ENCODE peak calls at places on chromosome 15, in ten cellular contexts. F is activated CD8-positive, alpha-beta T cell treated with anti-CD3 and anti-CD28 coated beads for 36 hours; E is left lung; J is endothelial cell; H is PC-3; O is HFF-Myc; Y is SK-N-SH; G is HCT116; U is transverse colon; Q is spleen. A is an unnamed sample.

GRCh38 chr15:80977627-80978036 is 12.0 kb downstream of the MESD start:
- DNase-seq in U (peak; percentile 78), G (no peak), H (peak; percentile 43), Y (peak; percentile 48), F (peak; percentile 69), E (peak; percentile 47), Q (no peak), J (peak; percentile 73), O (no peak), A (no peak)

GRCh38 chr15:87528873-87529272 is 727.7 kb downstream of the NTRK3 start:
- DNase-seq in Q (no peak), F (no peak), J (no peak), O (peak; percentile 55), E (no peak), G (no peak), Y (no peak), U (no peak), H (peak; percentile 51), A (no peak)

GRCh38 chr15:82944840-82945239 is 7.7 kb downstream of the HOMER2 start:
- DNase-seq in O (no peak), H (no peak), Y (no peak), U (no peak), Q (no peak), F (no peak), J (no peak), G (no peak), E (no peak), A (no peak)

GRCh38 chr15:69798481-69799315 is 299.0 kb downstream of the TLE3 start:
- DNase-seq in E (no peak), J (peak; percentile 9), F (no peak), H (peak; percentile 65), U (no peak), Q (peak; percentile 79), Y (no peak), O (no peak), G (no peak), A (no peak)

GRCh38 chr15:39344662-39345141 is 236.2 kb upstream of the THBS1 start:
- DNase-seq in F (no peak), H (peak; percentile 51), J (no peak), O (no peak), U (no peak), Y (no peak), E (no peak), Q (no peak), G (no peak), A (no peak)

GRCh38 chr15:65087873-65088642 is 11.5 kb downstream of the KBTBD13 start:
- DNase-seq in J (no peak), U (peak; percentile 73), O (no peak), G (no peak), E (no peak), H (no peak), F (no peak), Q (no peak), Y (no peak), A (no peak)

GRCh38 chr15:62914461-62915079 is 128.0 kb upstream of the TPM1 start:
- DNase-seq in E (no peak), H (no peak), Q (no peak), J (no peak), G (no peak), O (no peak), U (no peak), Y (no peak), F (no peak), A (no peak)

GRCh38 chr15:38954090-38954489 is 389.5 kb upstream of the RASGRP1 start:
- DNase-seq in H (no peak), O (no peak), Q (no peak), U (no peak), Y (no peak), G (no peak), J (no peak), F (no peak), E (no peak), A (no peak)

GRCh38 chr15:84023636-84024035 is 211.9 kb upstream of the GOLGA6L4 start:
- DNase-seq in H (peak; percentile 73), Q (no peak), J (peak; percentile 33), O (peak; percentile 7), G (peak; percentile 28), E (no peak), Y (peak; percentile 28), F (peak; percentile 47), U (peak; percentile 15), A (peak; percentile 31)

GRCh38 chr15:40755821-40756220 is 767 bp upstream of the RMDN3 start:
- DNase-seq in Y (no peak), J (no peak), O (no peak), Q (peak; percentile 74), E (no peak), F (peak; percentile 52), H (no peak), U (no peak), G (no peak), A (no peak)

DNA sequence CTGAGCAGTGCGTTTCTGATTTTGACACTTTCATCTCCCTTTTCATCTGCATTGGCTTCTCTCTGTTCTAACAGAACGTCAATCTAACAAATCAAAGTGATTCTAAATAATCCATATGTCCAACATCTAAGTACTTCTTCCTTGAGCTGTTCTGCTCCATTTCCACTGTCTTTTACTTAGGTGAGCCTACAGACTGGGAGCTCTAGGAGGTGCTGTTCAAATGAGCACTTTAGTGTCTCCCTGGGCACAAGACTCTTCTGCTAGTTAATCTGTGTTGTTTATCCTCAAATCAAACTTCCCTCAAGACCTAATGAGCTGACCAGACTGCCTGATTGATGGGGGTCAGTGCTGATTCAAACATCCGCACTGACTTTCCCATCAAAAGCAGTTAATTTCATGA is 408.1 kb downstream of the WDR72 start:
- DNase-seq in Y (no peak), G (peak; percentile 4), F (no peak), Q (no peak), E (no peak), H (no peak), O (no peak), U (no peak), J (no peak), A (no peak)
- TF ChIP-seq CTCF in Y (no peak), G (peak; percentile 19), F (no peak), Q (no peak), E (no peak), H (no peak), O (no peak), U (no peak), J (no peak), A (no peak)

DNA sequence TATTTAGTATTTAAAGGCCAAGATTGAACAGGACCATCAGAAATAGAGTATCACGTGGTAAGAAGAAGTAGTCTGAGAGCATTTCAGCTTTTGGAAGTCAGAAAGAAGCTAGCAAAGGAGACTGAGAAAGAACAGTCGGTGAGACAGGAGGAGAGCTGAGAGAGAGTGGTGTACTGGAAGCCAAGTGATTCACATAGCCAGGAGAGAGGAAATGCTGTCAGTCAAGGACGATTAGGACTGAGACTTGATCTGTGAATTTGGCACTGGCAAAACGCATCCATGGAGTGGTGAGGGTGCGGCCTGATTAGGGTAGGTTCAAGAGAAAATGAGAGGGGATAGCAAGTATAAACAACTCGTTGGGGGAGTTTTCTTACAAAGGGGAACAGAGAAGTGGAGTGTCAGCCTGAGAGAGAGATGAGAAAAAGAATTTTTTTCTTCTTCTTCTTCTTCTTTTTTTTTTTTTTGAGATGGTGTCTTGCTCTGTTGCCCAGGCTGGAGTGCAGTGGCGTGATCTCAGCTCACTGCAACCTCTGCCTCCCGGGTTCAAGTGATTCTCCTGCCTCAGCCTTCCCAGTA is 44.9 kb downstream of the CHD2 start:
- DNase-seq in J (no peak), Y (no peak), G (no peak), U (no peak), E (no peak), O (no peak), F (no peak), Q (no peak), H (no peak), A (no peak)
- TF ChIP-seq CTCF in J (no peak), Y (no peak), G (no peak), U (no peak), E (no peak), O (no peak), F (no peak), Q (no peak), H (no peak), A (no peak)

GRCh38 chr15:76901965-76902364 is 3.2 kb downstream of the SCAPER start:
- DNase-seq in J (no peak), Q (no peak), E (no peak), U (no peak), Y (no peak), O (no peak), G (no peak), H (no peak), F (no peak), A (no peak)

GRCh38 chr15:76905013-76905839 is at the start of gene SCAPER:
- DNase-seq in Q (peak; percentile 99), O (peak; percentile 49), G (peak; percentile 74), U (peak; percentile 95), J (peak; percentile 84), F (peak; percentile 94), H (peak; percentile 81), Y (peak; percentile 97), E (peak; percentile 96), A (peak; percentile 94)

GRCh38 chr15:76905855-76906254 is 715 bp upstream of the SCAPER start:
- DNase-seq in J (no peak), H (no peak), E (no peak), U (no peak), G (no peak), Y (peak; percentile 37), F (no peak), O (no peak), Q (no peak), A (no peak)

GRCh38 chr15:76904461-76905012 is 603 bp downstream of the SCAPER start:
- DNase-seq in U (peak; percentile 36), E (peak; percentile 37), Q (no peak), Y (peak; percentile 53), H (peak; percentile 38), J (peak; percentile 17), O (no peak), F (peak; percentile 62), G (no peak), A (peak; percentile 31)

DNA sequence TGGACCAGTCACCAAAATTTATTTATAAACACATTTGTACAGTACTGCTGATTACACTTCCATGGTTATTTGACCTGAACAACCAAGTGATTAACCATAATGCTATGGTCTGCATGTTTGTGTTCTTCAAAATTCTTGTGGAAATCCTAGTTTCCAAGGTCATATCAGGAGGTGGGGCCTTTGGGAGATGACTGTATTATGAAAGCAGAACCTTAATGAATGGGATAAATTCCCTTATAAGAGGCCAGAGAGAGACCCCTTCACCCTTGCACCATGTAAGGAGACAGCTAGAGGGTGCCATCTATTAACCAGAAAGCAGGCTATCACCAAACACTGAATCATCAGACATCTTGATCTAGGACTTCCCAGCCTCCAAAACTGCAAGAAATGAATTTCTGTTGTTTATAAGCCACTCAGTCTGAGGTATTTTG is 1.9 kb downstream of the SCAPER start:
- DNase-seq in H (peak; percentile 24), G (peak; percentile 12), F (peak; percentile 22), E (no peak), J (no peak), U (no peak), O (no peak), Q (no peak), Y (peak; percentile 50), A (peak; percentile 42)
- TF ChIP-seq CTCF in H (peak; percentile 52), G (peak; percentile 35), F (peak; percentile 35), E (no peak), J (no peak), U (no peak), O (peak; percentile 31), Q (peak; percentile 28), Y (peak; percentile 44), A (peak; percentile 52)

DNA sequence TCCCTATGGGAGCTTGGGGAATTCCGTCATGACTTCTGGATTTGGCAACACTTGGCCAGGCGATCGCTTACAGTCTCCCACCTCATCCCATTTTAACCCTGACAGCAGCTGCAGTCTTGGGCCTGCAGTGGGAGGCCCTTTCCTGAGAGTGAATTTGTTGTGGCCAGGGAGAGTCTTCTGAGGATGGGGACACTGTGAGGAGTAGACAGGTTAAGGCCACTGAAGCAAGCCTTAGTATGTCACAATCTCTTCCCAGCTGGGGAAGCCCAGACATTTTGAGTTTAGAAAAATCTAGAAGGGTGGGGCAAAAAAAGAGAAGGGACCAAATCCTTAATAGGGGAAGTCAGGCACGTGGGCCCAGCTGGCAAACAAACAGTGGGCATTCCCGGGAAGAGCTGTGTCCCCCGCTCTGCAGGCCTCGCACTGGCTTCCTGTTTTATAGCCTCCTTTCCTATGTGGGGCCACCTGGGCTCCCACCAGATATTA is 64.3 kb downstream of the FEM1B start:
- DNase-seq in O (no peak), G (no peak), F (no peak), U (no peak), Q (no peak), Y (no peak), E (no peak), J (no peak), H (no peak), A (no peak)
- TF ChIP-seq CTCF in O (no peak), G (no peak), F (no peak), U (no peak), Q (no peak), Y (no peak), E (no peak), J (no peak), H (no peak), A (no peak)